ENCODE peak calls at places on chromosomes 1 and 21, in seven cellular contexts. W is IMR-90, M is H9, P is mesendoderm, Y is neuronal stem cell, B is H1, G is trophoblast cell. O is an unnamed sample.
A peak's percentile ranks its signal among the peaks of the same experiment; 100 is the strongest.

GRCh38 chr21:42861311-42862122 is 17.8 kb downstream of the WDR4 start:
- DNase-seq in W (no peak), M (no peak), P (no peak), Y (no peak), B (no peak), G (no peak), O (no peak)

GRCh38 chr1:91400133-91400725 is 4.4 kb downstream of the HFM1 start:
- DNase-seq in W (no peak), M (peak; percentile 61), P (peak; percentile 54), Y (no peak), B (no peak), G (peak; percentile 85), O (no peak)

GRCh38 chr1:94542088-94542671 is 621 bp upstream of the F3 start:
- DNase-seq in W (peak; percentile 83), M (no peak), P (peak; percentile 33), Y (no peak), B (no peak), G (peak; percentile 45), O (peak; percentile 84)

GRCh38 chr1:110607663-110608230 is 1.6 kb upstream of the KCNA2 start:
- DNase-seq in W (no peak), M (peak; percentile 37), P (peak; percentile 11), Y (peak; percentile 6), B (no peak), G (no peak), O (no peak)

GRCh38 chr1:182292193-182292741 is 99.3 kb downstream of the GLUL start:
- DNase-seq in W (no peak), M (no peak), P (no peak), Y (no peak), B (no peak), G (no peak), O (no peak)

GRCh38 chr1:202638019-202638887 is 72.0 kb downstream of the SYT2 start:
- DNase-seq in W (no peak), M (no peak), P (peak; percentile 63), Y (no peak), B (no peak), G (no peak), O (no peak)

GRCh38 chr21:45643021-45643980 is at the start of gene PCBP3:
- DNase-seq in W (peak; percentile 89), M (peak; percentile 98), P (peak; percentile 97), Y (peak; percentile 94), B (peak; percentile 86), G (peak; percentile 54), O (peak; percentile 94)

GRCh38 chr1:96492236-96492635 is 229.3 kb upstream of the PTBP2 start:
- DNase-seq in W (peak; percentile 72), M (no peak), P (no peak), Y (peak; percentile 26), B (no peak), G (no peak), O (no peak)

GRCh38 chr1:51327386-51327785 is 3.0 kb downstream of the TTC39A start:
- DNase-seq in W (peak; percentile 47), M (no peak), P (no peak), Y (no peak), B (no peak), G (no peak), O (no peak)

GRCh38 chr1:27141266-27142003 is 13.5 kb downstream of the SLC9A1 start:
- DNase-seq in W (no peak), M (peak; percentile 56), P (no peak), Y (no peak), B (no peak), G (no peak), O (no peak)

GRCh38 chr1:210232524-210233215 is at the start of gene SERTAD4:
- DNase-seq in W (no peak), M (peak; percentile 60), P (peak; percentile 89), Y (peak; percentile 48), B (no peak), G (peak; percentile 96), O (peak; percentile 60)

GRCh38 chr1:30033276-30034104 is 689.9 kb downstream of the MATN1 start:
- DNase-seq in W (no peak), M (no peak), P (no peak), Y (no peak), B (no peak), G (no peak), O (no peak)

GRCh38 chr1:32351859-32352745 is 10.2 kb downstream of the FAM229A start:
- DNase-seq in W (peak; percentile 45), M (no peak), P (peak; percentile 58), Y (no peak), B (no peak), G (peak; percentile 53), O (peak; percentile 80)

GRCh38 chr1:49016030-49016991 is 239.6 kb upstream of the BEND5 start:
- DNase-seq in W (no peak), M (no peak), P (peak; percentile 4), Y (no peak), B (no peak), G (no peak), O (no peak)

GRCh38 chr21:29371464-29371863 is 72.7 kb downstream of the BACH1 start:
- DNase-seq in W (no peak), M (no peak), P (no peak), Y (no peak), B (no peak), G (peak; percentile 28), O (no peak)

GRCh38 chr1:112540395-112540794 is 31.6 kb downstream of the WNT2B start:
- DNase-seq in W (peak; percentile 71), M (no peak), P (no peak), Y (no peak), B (no peak), G (no peak), O (no peak)

GRCh38 chr21:33412832-33413519 is 9.8 kb downstream of the IFNGR2 start:
- DNase-seq in W (no peak), M (peak; percentile 41), P (peak; percentile 64), Y (no peak), B (no peak), G (peak; percentile 58), O (peak; percentile 36)

GRCh38 chr1:234611799-234612351 is 1.9 kb upstream of the IRF2BP2 start:
- DNase-seq in W (no peak), M (peak; percentile 42), P (no peak), Y (no peak), B (no peak), G (no peak), O (no peak)

GRCh38 chr1:165068716-165069115 is 287.8 kb downstream of the LMX1A start:
- DNase-seq in W (no peak), M (no peak), P (no peak), Y (no peak), B (no peak), G (no peak), O (no peak)

GRCh38 chr1:202289009-202289408 is 52.7 kb downstream of the UBE2T start:
- DNase-seq in W (no peak), M (no peak), P (no peak), Y (no peak), B (no peak), G (no peak), O (no peak)

GRCh38 chr1:151822404-151822803 is 9.2 kb downstream of the RORC start:
- DNase-seq in W (no peak), M (no peak), P (peak; percentile 18), Y (no peak), B (no peak), G (no peak), O (no peak)

GRCh38 chr21:34668803-34669148 is at the start of gene CLIC6:
- DNase-seq in W (no peak), M (peak; percentile 77), P (peak; percentile 64), Y (peak; percentile 21), B (no peak), G (no peak), O (no peak)
- H2AK5ac ChIP-seq in W (no peak within 1 kb of the TSS), M (no peak within 1 kb of the TSS), P (no peak within 1 kb of the TSS), Y (no peak within 1 kb of the TSS), B (no peak within 1 kb of the TSS), G (no peak within 1 kb of the TSS), O (no peak within 1 kb of the TSS)

GRCh38 chr1:43492816-43493215 is 37.9 kb upstream of the PTPRF start:
- DNase-seq in W (peak; percentile 36), M (no peak), P (no peak), Y (no peak), B (no peak), G (peak; percentile 46), O (no peak)

GRCh38 chr1:43491056-43491455 is 37.3 kb upstream of the HYI start:
- DNase-seq in W (no peak), M (no peak), P (no peak), Y (no peak), B (no peak), G (no peak), O (no peak)

GRCh38 chr1:43499882-43500281 is 30.8 kb upstream of the PTPRF start:
- DNase-seq in W (no peak), M (no peak), P (no peak), Y (no peak), B (no peak), G (peak; percentile 67), O (peak; percentile 21)

GRCh38 chr1:43493661-43494450 is 36.8 kb upstream of the PTPRF start:
- DNase-seq in W (no peak), M (peak; percentile 57), P (peak; percentile 46), Y (peak; percentile 40), B (no peak), G (peak; percentile 87), O (peak; percentile 42)

DNA sequence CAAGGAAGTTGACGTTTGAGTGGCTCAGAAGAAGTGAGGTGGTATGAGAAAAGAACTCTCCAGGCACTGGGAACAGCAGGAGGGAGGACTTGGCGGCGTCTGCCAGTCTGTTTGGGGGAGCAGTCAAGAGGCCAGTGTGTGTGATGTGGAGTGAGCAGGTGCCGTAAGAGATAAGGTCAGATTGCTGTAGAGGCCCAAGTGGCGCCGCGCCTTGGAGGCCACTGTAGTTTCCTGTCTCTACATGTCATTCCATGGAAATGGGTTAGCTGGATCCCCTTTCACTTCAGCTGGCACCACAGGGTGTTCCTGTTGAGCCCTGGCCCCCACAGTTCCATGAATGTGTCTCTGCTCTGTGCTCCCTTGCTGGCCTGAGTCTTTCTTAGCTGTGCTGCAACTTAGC is 35.5 kb upstream of the PTPRF start:
- DNase-seq in W (no peak), M (no peak), P (no peak), Y (no peak), B (no peak), G (no peak), O (no peak)
- H2BK120ac ChIP-seq in W (no peak overlapping the region), M (no peak overlapping the region), P (no peak overlapping the region), Y (no peak overlapping the region), B (no peak overlapping the region), G (peak overlapping the region; percentile 60), O (no peak overlapping the region)

GRCh38 chr1:194342484-194343262 is 1156.3 kb upstream of the B3GALT2 start:
- DNase-seq in W (no peak), M (peak; percentile 79), P (peak; percentile 85), Y (no peak), B (peak; percentile 49), G (no peak), O (no peak)
- H3K9ac ChIP-seq in W (no peak overlapping the region), M (no peak overlapping the region), P (no peak overlapping the region), Y (no peak overlapping the region), B (no peak overlapping the region), G (no peak overlapping the region), O (no peak overlapping the region)

GRCh38 chr1:45563843-45564242 is 13.2 kb downstream of the AKR1A1 start:
- DNase-seq in W (no peak), M (no peak), P (no peak), Y (no peak), B (no peak), G (no peak), O (no peak)
- H2AK5ac ChIP-seq in W (no peak overlapping the region), M (no peak overlapping the region), P (no peak overlapping the region), Y (no peak overlapping the region), B (no peak overlapping the region), G (no peak overlapping the region), O (no peak overlapping the region)

DNA sequence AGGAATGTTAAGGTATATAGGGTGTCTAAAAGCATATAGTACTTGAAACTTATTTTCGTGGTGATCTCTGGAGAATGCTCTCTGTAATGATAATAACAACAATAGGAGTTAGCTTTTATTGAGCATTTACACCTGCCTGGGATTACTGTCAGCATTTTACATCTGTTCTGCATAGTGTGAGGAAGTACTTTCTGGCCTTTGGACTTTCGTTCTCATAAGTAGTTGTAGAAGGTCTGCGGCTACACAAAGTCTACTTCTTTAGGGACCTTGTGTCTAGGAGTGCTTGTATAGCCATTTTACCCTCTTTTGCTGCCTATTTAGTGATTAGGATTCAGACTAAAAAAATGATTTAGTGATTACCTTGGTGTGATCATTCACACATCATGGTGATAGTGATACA is 103.6 kb upstream of the GPR52 start:
- DNase-seq in W (no peak), M (no peak), P (no peak), Y (no peak), B (no peak), G (no peak), O (no peak)
- H2BK120ac ChIP-seq in W (no peak overlapping the region), M (no peak overlapping the region), P (no peak overlapping the region), Y (no peak overlapping the region), B (no peak overlapping the region), G (no peak overlapping the region), O (no peak overlapping the region)